ENCODE peak calls at places on chromosomes 7 and 10, in nine cellular contexts. One of them, this sample, is unnamed.
A peak's percentile ranks its signal among the peaks of the same experiment; 100 is the strongest.

GRCh38 chr7:132584796-132585494 is 8.7 kb upstream of the PLXNA4 start:
- DNase-seq in sigmoid colon: no peak
- DNase-seq in CD8-positive, alpha-beta memory T cell: no peak
- DNase-seq in suprapubic skin: no peak
- DNase-seq in M059J: no peak
- DNase-seq in osteoblast: no peak
- DNase-seq in hypothalamus: no peak
- DNase-seq in SK-N-SH: no peak
- DNase-seq in GM03348: no peak
- DNase-seq in this sample: no peak

GRCh38 chr7:129489491-129489890 is 12.8 kb upstream of the SMKR1 start:
- DNase-seq in sigmoid colon: no peak
- DNase-seq in CD8-positive, alpha-beta memory T cell: no peak
- DNase-seq in suprapubic skin: no peak
- DNase-seq in M059J: peak; percentile 77
- DNase-seq in osteoblast: peak; percentile 74
- DNase-seq in hypothalamus: no peak
- DNase-seq in SK-N-SH: no peak
- DNase-seq in GM03348: peak; percentile 80
- DNase-seq in this sample: peak; percentile 62

GRCh38 chr7:57769131-57769530 is 319.2 kb downstream of the ZNF716 start:
- DNase-seq in sigmoid colon: no peak
- DNase-seq in CD8-positive, alpha-beta memory T cell: no peak
- DNase-seq in suprapubic skin: no peak
- DNase-seq in M059J: no peak
- DNase-seq in osteoblast: no peak
- DNase-seq in hypothalamus: no peak
- DNase-seq in SK-N-SH: no peak
- DNase-seq in GM03348: no peak
- DNase-seq in this sample: no peak

GRCh38 chr7:139720705-139721231 is 57.0 kb downstream of the HIPK2 start:
- DNase-seq in sigmoid colon: no peak
- DNase-seq in CD8-positive, alpha-beta memory T cell: no peak
- DNase-seq in suprapubic skin: no peak
- DNase-seq in M059J: peak; percentile 84
- DNase-seq in osteoblast: peak; percentile 96
- DNase-seq in hypothalamus: no peak
- DNase-seq in SK-N-SH: no peak
- DNase-seq in GM03348: peak; percentile 71
- DNase-seq in this sample: peak; percentile 61

GRCh38 chr7:38040831-38041230 is 120.4 kb downstream of the EPDR1 start:
- DNase-seq in sigmoid colon: no peak
- DNase-seq in CD8-positive, alpha-beta memory T cell: no peak
- DNase-seq in suprapubic skin: no peak
- DNase-seq in M059J: no peak
- DNase-seq in osteoblast: no peak
- DNase-seq in hypothalamus: no peak
- DNase-seq in SK-N-SH: peak; percentile 57
- DNase-seq in GM03348: no peak
- DNase-seq in this sample: no peak

GRCh38 chr10:78763217-78763616 is 305.5 kb upstream of the ZMIZ1 start:
- DNase-seq in sigmoid colon: no peak
- DNase-seq in CD8-positive, alpha-beta memory T cell: no peak
- DNase-seq in suprapubic skin: no peak
- DNase-seq in M059J: no peak
- DNase-seq in osteoblast: peak; percentile 62
- DNase-seq in hypothalamus: no peak
- DNase-seq in SK-N-SH: no peak
- DNase-seq in GM03348: no peak
- DNase-seq in this sample: no peak

GRCh38 chr10:133438711-133439273 is 14.4 kb upstream of the SPRN start:
- DNase-seq in sigmoid colon: no peak
- DNase-seq in CD8-positive, alpha-beta memory T cell: no peak
- DNase-seq in suprapubic skin: no peak
- DNase-seq in M059J: peak; percentile 9
- DNase-seq in osteoblast: peak; percentile 91
- DNase-seq in hypothalamus: no peak
- DNase-seq in SK-N-SH: peak; percentile 40
- DNase-seq in GM03348: peak; percentile 34
- DNase-seq in this sample: no peak

GRCh38 chr10:131101011-131101410 is 210.5 kb downstream of the TCERG1L start:
- DNase-seq in sigmoid colon: no peak
- DNase-seq in CD8-positive, alpha-beta memory T cell: no peak
- DNase-seq in suprapubic skin: no peak
- DNase-seq in M059J: no peak
- DNase-seq in osteoblast: no peak
- DNase-seq in hypothalamus: no peak
- DNase-seq in SK-N-SH: no peak
- DNase-seq in GM03348: no peak
- DNase-seq in this sample: no peak

GRCh38 chr10:75431180-75432111 is at the start of gene LRMDA:
- DNase-seq in sigmoid colon: peak; percentile 79
- DNase-seq in CD8-positive, alpha-beta memory T cell: no peak
- DNase-seq in suprapubic skin: peak; percentile 67
- DNase-seq in M059J: no peak
- DNase-seq in osteoblast: peak; percentile 95
- DNase-seq in hypothalamus: no peak
- DNase-seq in SK-N-SH: peak; percentile 78
- DNase-seq in GM03348: peak; percentile 29
- DNase-seq in this sample: peak; percentile 41

GRCh38 chr7:2617710-2617975 is 14.1 kb upstream of the TTYH3 start:
- DNase-seq in sigmoid colon: no peak
- DNase-seq in CD8-positive, alpha-beta memory T cell: no peak
- DNase-seq in suprapubic skin: no peak
- DNase-seq in M059J: no peak
- DNase-seq in osteoblast: no peak
- DNase-seq in hypothalamus: peak; percentile 52
- DNase-seq in SK-N-SH: no peak
- DNase-seq in GM03348: no peak
- DNase-seq in this sample: no peak

GRCh38 chr10:22029450-22030236 is 26.1 kb upstream of the DNAJC1 start:
- DNase-seq in sigmoid colon: no peak
- DNase-seq in CD8-positive, alpha-beta memory T cell: no peak
- DNase-seq in suprapubic skin: no peak
- DNase-seq in M059J: no peak
- DNase-seq in osteoblast: no peak
- DNase-seq in hypothalamus: no peak
- DNase-seq in SK-N-SH: no peak
- DNase-seq in GM03348: no peak
- DNase-seq in this sample: no peak

GRCh38 chr7:6590645-6591110 is 857 bp downstream of the INTS15 start:
- DNase-seq in sigmoid colon: peak; percentile 68
- DNase-seq in CD8-positive, alpha-beta memory T cell: no peak
- DNase-seq in suprapubic skin: no peak
- DNase-seq in M059J: peak; percentile 47
- DNase-seq in osteoblast: peak; percentile 90
- DNase-seq in hypothalamus: no peak
- DNase-seq in SK-N-SH: no peak
- DNase-seq in GM03348: no peak
- DNase-seq in this sample: no peak

GRCh38 chr10:23331567-23332290 is 12.9 kb downstream of the C10orf67 start:
- DNase-seq in sigmoid colon: no peak
- DNase-seq in CD8-positive, alpha-beta memory T cell: no peak
- DNase-seq in suprapubic skin: no peak
- DNase-seq in M059J: peak; percentile 30
- DNase-seq in osteoblast: peak; percentile 87
- DNase-seq in hypothalamus: no peak
- DNase-seq in SK-N-SH: no peak
- DNase-seq in GM03348: peak; percentile 17
- DNase-seq in this sample: no peak

GRCh38 chr10:17344206-17344605 is 110.2 kb downstream of the ST8SIA6 start:
- DNase-seq in sigmoid colon: no peak
- DNase-seq in CD8-positive, alpha-beta memory T cell: no peak
- DNase-seq in suprapubic skin: no peak
- DNase-seq in M059J: peak; percentile 2
- DNase-seq in osteoblast: no peak
- DNase-seq in hypothalamus: no peak
- DNase-seq in SK-N-SH: no peak
- DNase-seq in GM03348: no peak
- DNase-seq in this sample: no peak

GRCh38 chr7:56157238-56157790 is 41.1 kb upstream of the NUPR2 start:
- DNase-seq in sigmoid colon: no peak
- DNase-seq in CD8-positive, alpha-beta memory T cell: no peak
- DNase-seq in suprapubic skin: no peak
- DNase-seq in M059J: no peak
- DNase-seq in osteoblast: no peak
- DNase-seq in hypothalamus: no peak
- DNase-seq in SK-N-SH: no peak
- DNase-seq in GM03348: no peak
- DNase-seq in this sample: no peak

GRCh38 chr10:132185601-132186487 is 904 bp upstream of the DPYSL4 start:
- DNase-seq in sigmoid colon: no peak
- DNase-seq in CD8-positive, alpha-beta memory T cell: peak; percentile 25
- DNase-seq in suprapubic skin: no peak
- DNase-seq in M059J: no peak
- DNase-seq in osteoblast: peak; percentile 95
- DNase-seq in hypothalamus: peak; percentile 16
- DNase-seq in SK-N-SH: no peak
- DNase-seq in GM03348: peak; percentile 77
- DNase-seq in this sample: peak; percentile 55

GRCh38 chr7:82158327-82158726 is 285.2 kb downstream of the CACNA2D1 start:
- DNase-seq in sigmoid colon: no peak
- DNase-seq in CD8-positive, alpha-beta memory T cell: no peak
- DNase-seq in suprapubic skin: no peak
- DNase-seq in M059J: no peak
- DNase-seq in osteoblast: no peak
- DNase-seq in hypothalamus: no peak
- DNase-seq in SK-N-SH: no peak
- DNase-seq in GM03348: no peak
- DNase-seq in this sample: no peak

GRCh38 chr7:103343758-103344452 is 662 bp downstream of the DNAJC2 start:
- DNase-seq in sigmoid colon: peak; percentile 67
- DNase-seq in CD8-positive, alpha-beta memory T cell: peak; percentile 14
- DNase-seq in suprapubic skin: peak; percentile 65
- DNase-seq in M059J: peak; percentile 63
- DNase-seq in osteoblast: peak; percentile 72
- DNase-seq in hypothalamus: peak; percentile 72
- DNase-seq in SK-N-SH: peak; percentile 19
- DNase-seq in GM03348: peak; percentile 49
- DNase-seq in this sample: peak; percentile 24

GRCh38 chr10:74957199-74958084 is 131.0 kb downstream of the KAT6B start:
- DNase-seq in sigmoid colon: no peak
- DNase-seq in CD8-positive, alpha-beta memory T cell: no peak
- DNase-seq in suprapubic skin: no peak
- DNase-seq in M059J: no peak
- DNase-seq in osteoblast: no peak
- DNase-seq in hypothalamus: no peak
- DNase-seq in SK-N-SH: peak; percentile 42
- DNase-seq in GM03348: no peak
- DNase-seq in this sample: no peak

GRCh38 chr10:130470286-130470685 is 334.1 kb downstream of the GLRX3 start:
- DNase-seq in sigmoid colon: peak; percentile 22
- DNase-seq in CD8-positive, alpha-beta memory T cell: no peak
- DNase-seq in suprapubic skin: no peak
- DNase-seq in M059J: no peak
- DNase-seq in osteoblast: no peak
- DNase-seq in hypothalamus: no peak
- DNase-seq in SK-N-SH: no peak
- DNase-seq in GM03348: no peak
- DNase-seq in this sample: no peak

GRCh38 chr7:8991159-8991558 is 557.8 kb downstream of the NXPH1 start:
- DNase-seq in sigmoid colon: no peak
- DNase-seq in CD8-positive, alpha-beta memory T cell: no peak
- DNase-seq in suprapubic skin: no peak
- DNase-seq in M059J: no peak
- DNase-seq in osteoblast: no peak
- DNase-seq in hypothalamus: no peak
- DNase-seq in SK-N-SH: no peak
- DNase-seq in GM03348: no peak
- DNase-seq in this sample: no peak

This sample was measured in AG08395.